ENCODE peak calls at places on chromosomes 6 and 20, in five cellular contexts. N is IMR-90, B is neuronal stem cell, Z is mesendoderm, H is mesenchymal stem cell. O is an unnamed sample. For H3K79me1 and H3K36me3, the result is how much of the 10 kb centered on the place peaks cover.

GRCh38 chr6:43488667-43489276 is 11.4 kb downstream of the TJAP1 start:
- DNase-seq in N (peak), H (no peak), B (no peak), Z (no peak), O (no peak)

GRCh38 chr6:158131926-158132325 is 36.1 kb downstream of the SERAC1 start:
- DNase-seq in H (peak), Z (peak), B (no peak), N (peak), O (no peak)

GRCh38 chr20:44765647-44766367 is 20.1 kb downstream of the KCNK15 start:
- DNase-seq in H (no peak), N (no peak), B (no peak), Z (no peak), O (no peak)

GRCh38 chr6:109093732-109094131 is 914 bp downstream of the SESN1 start:
- DNase-seq in N (peak), Z (peak), B (no peak), H (peak), O (no peak)

GRCh38 chr6:116764961-116765841 is at the start of gene FAM162B:
- DNase-seq in N (peak), B (peak), H (peak), Z (peak), O (peak)

GRCh38 chr6:98835149-98836024 is 1.0 kb downstream of the POU3F2 start:
- DNase-seq in Z (peak), H (no peak), B (peak), N (no peak), O (peak)

GRCh38 chr20:51354191-51354768 is 188.2 kb downstream of the NFATC2 start:
- DNase-seq in N (peak), Z (no peak), H (peak), B (no peak), O (no peak)

GRCh38 chr20:57398231-57398821 is 7.1 kb downstream of the RBM38 start:
- DNase-seq in B (no peak), H (no peak), N (no peak), Z (no peak), O (no peak)

GRCh38 chr6:155483858-155484257 is 28.2 kb upstream of the NOX3 start:
- DNase-seq in Z (no peak), N (peak), H (peak), B (no peak), O (peak)

GRCh38 chr6:38599966-38600550 is 39.7 kb downstream of the BTBD9 start:
- DNase-seq in Z (no peak), B (no peak), H (peak), N (no peak), O (no peak)

GRCh38 chr6:44524491-44525227 is 137.2 kb downstream of the CDC5L start:
- DNase-seq in B (no peak), N (no peak), H (no peak), Z (no peak), O (no peak)

GRCh38 chr6:123629234-123629941 is 7.4 kb downstream of the TRDN start:
- DNase-seq in H (no peak), B (no peak), N (no peak), Z (no peak), O (no peak)

GRCh38 chr6:90106449-90106848 is 190.2 kb downstream of the BACH2 start:
- DNase-seq in N (no peak), Z (no peak), B (no peak), H (no peak), O (no peak)

GRCh38 chr20:19981091-19981490 is 36.1 kb upstream of the NAA20 start:
- DNase-seq in H (peak), N (peak), B (no peak), Z (peak), O (no peak)

GRCh38 chr6:165695736-165696515 is 32.9 kb upstream of the PDE10A start:
- DNase-seq in Z (no peak), H (no peak), B (no peak), N (no peak), O (no peak)

DNA sequence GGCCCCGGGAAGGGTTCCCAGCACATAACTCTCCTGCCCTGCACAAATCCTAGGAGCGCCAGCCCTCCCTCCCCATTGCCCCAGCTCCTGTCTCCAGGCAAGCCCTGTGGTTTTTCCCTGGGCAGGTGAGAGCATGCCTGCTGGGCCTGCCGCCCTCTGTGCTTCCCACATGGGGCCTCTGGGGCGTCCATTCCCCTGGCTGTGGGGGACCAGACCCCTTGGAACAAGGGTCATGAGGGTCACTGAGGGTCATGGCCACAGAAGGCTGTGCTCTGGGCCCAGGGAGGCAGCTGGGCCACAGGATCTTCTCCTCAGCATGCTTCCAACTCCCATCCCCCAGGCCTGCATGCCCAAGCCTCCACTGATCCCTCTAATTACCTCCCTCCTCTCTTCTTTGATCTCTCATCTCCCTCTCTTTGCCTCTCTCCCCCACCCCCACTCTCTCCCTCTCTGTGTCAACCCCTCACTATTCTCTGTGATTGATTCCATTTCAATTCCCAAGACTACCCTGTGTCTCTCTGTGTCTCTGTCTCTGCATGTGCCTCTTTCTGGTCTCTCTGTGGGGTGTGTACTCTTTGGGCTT is 6.1 kb downstream of the MDFI start:
- DNase-seq in H (no peak), Z (peak), N (no peak), B (no peak), O (no peak)
- H3K79me1 ChIP-seq in H (under half), Z (under half), N (under half), B (under half), O (under half)

GRCh38 chr6:53144802-53145201 is 3.8 kb downstream of the GCM1 start:
- DNase-seq in Z (no peak), H (no peak), B (no peak), N (no peak), O (no peak)
- H3K27ac ChIP-seq in Z (no peak), H (no peak), B (no peak), N (no peak), O (no peak)

GRCh38 chr6:12026120-12026519 is 14.0 kb downstream of the HIVEP1 start:
- DNase-seq in H (no peak), N (no peak), Z (no peak), B (no peak), O (no peak)
- H3K36me3 ChIP-seq in H (under half), N (under half), Z (under half), B (under half), O (under half)

GRCh38 chr20:62149532-62150235 is 6.1 kb downstream of the SS18L1 start:
- DNase-seq in N (peak), H (no peak), B (no peak), Z (peak), O (peak)

GRCh38 chr20:62148908-62149314 is 5.3 kb downstream of the SS18L1 start:
- DNase-seq in Z (no peak), B (no peak), H (no peak), N (no peak), O (peak)

GRCh38 chr20:62151225-62151624 is 7.7 kb downstream of the SS18L1 start:
- DNase-seq in N (no peak), H (no peak), Z (no peak), B (no peak), O (no peak)

GRCh38 chr20:62151835-62152364 is 8.3 kb downstream of the SS18L1 start:
- DNase-seq in H (no peak), N (no peak), B (no peak), Z (no peak), O (no peak)

DNA sequence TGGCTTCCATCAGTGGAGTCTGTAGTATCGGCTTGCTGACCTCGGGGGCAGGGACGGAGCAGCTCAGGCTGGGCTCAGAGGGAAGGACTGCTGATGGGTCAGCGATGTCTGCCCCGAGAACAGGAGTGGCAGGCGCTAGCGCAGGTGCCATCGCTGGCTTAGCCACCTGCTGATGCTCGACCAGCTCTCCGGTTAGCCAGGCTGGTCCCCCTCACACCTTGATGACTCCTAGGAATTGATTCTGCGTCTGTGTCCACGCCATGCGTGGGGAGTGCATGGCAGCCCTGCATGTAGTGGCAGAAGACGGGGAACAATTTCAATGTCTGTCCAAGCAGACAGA is 6.6 kb downstream of the SS18L1 start:
- DNase-seq in N (no peak), Z (no peak), B (no peak), H (no peak), O (no peak)
- H3K79me1 ChIP-seq in N (under half), Z (under half), B (under half), H (under half), O (under half)

DNA sequence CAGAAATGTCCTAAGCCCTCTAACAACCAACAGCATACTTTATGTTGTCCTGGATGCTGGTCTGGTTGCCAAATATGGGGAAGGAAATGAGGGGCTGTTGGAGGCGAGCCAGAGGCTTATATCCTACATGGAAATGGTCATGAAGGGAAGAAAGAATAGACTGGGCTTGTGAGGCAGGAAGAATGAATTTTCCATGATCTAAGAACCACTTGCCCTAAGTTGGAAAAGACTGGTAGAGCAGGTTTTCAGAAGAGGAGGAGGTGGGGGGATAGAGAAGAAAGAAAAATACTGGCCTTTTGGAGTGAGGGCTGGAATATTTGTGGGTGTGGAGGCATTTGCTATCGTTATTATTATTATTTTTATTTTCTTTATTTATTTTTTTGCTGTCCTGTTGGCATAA is 237.2 kb downstream of the SMOC2 start:
- DNase-seq in Z (no peak), N (no peak), B (no peak), H (no peak), O (peak)
- H3K27ac ChIP-seq in Z (no peak), N (no peak), B (no peak), H (no peak), O (peak)

O was measured in trophoblast cell.